ENCODE peak calls at places on chromosomes 12 and 14, in eight cellular contexts. One of them, this sample, is unnamed.

GRCh38 chr14:65496178-65496993 is 83.9 kb downstream of the FUT8 start:
- DNase-seq in iPS-NIHi11: no peak
- DNase-seq in HT-29: no peak
- DNase-seq in stimulated activated CD8-positive, alpha-beta memory T cell treated with anti-CD3 and anti-CD28 coated beads, Interleukin-7, amount 100 ng/mL, for 1 hour: no peak
- DNase-seq in RPMI7951: peak; percentile 15
- DNase-seq in right atrium auricular region: no peak
- DNase-seq in epithelial cell of esophagus: peak; percentile 4
- DNase-seq in amygdala: no peak
- DNase-seq in this sample: no peak

GRCh38 chr12:102728506-102729242 is 188.4 kb downstream of the PAH start:
- DNase-seq in iPS-NIHi11: no peak
- DNase-seq in HT-29: no peak
- DNase-seq in stimulated activated CD8-positive, alpha-beta memory T cell treated with anti-CD3 and anti-CD28 coated beads, Interleukin-7, amount 100 ng/mL, for 1 hour: no peak
- DNase-seq in RPMI7951: no peak
- DNase-seq in right atrium auricular region: no peak
- DNase-seq in epithelial cell of esophagus: no peak
- DNase-seq in amygdala: no peak
- DNase-seq in this sample: no peak

GRCh38 chr12:114288071-114288470 is 117.9 kb downstream of the TBX5 start:
- DNase-seq in iPS-NIHi11: no peak
- DNase-seq in HT-29: no peak
- DNase-seq in stimulated activated CD8-positive, alpha-beta memory T cell treated with anti-CD3 and anti-CD28 coated beads, Interleukin-7, amount 100 ng/mL, for 1 hour: no peak
- DNase-seq in RPMI7951: peak; percentile 28
- DNase-seq in right atrium auricular region: no peak
- DNase-seq in epithelial cell of esophagus: no peak
- DNase-seq in amygdala: no peak
- DNase-seq in this sample: no peak

GRCh38 chr12:49279706-49280159 is 14.9 kb downstream of the TUBA1C start:
- DNase-seq in iPS-NIHi11: peak; percentile 60
- DNase-seq in HT-29: no peak
- DNase-seq in stimulated activated CD8-positive, alpha-beta memory T cell treated with anti-CD3 and anti-CD28 coated beads, Interleukin-7, amount 100 ng/mL, for 1 hour: no peak
- DNase-seq in RPMI7951: no peak
- DNase-seq in right atrium auricular region: no peak
- DNase-seq in epithelial cell of esophagus: peak; percentile 65
- DNase-seq in amygdala: no peak
- DNase-seq in this sample: no peak

GRCh38 chr14:89551432-89551831 is 134.4 kb upstream of the FOXN3 start:
- DNase-seq in iPS-NIHi11: no peak
- DNase-seq in HT-29: no peak
- DNase-seq in stimulated activated CD8-positive, alpha-beta memory T cell treated with anti-CD3 and anti-CD28 coated beads, Interleukin-7, amount 100 ng/mL, for 1 hour: no peak
- DNase-seq in RPMI7951: no peak
- DNase-seq in right atrium auricular region: no peak
- DNase-seq in epithelial cell of esophagus: no peak
- DNase-seq in amygdala: no peak
- DNase-seq in this sample: no peak

GRCh38 chr12:132178801-132179401 is 34.6 kb downstream of the NOC4L start:
- DNase-seq in iPS-NIHi11: no peak
- DNase-seq in HT-29: no peak
- DNase-seq in stimulated activated CD8-positive, alpha-beta memory T cell treated with anti-CD3 and anti-CD28 coated beads, Interleukin-7, amount 100 ng/mL, for 1 hour: no peak
- DNase-seq in RPMI7951: no peak
- DNase-seq in right atrium auricular region: no peak
- DNase-seq in epithelial cell of esophagus: no peak
- DNase-seq in amygdala: no peak
- DNase-seq in this sample: no peak

GRCh38 chr14:75821828-75822521 is 159.8 kb downstream of the TGFB3 start:
- DNase-seq in iPS-NIHi11: no peak
- DNase-seq in HT-29: peak; percentile 71
- DNase-seq in stimulated activated CD8-positive, alpha-beta memory T cell treated with anti-CD3 and anti-CD28 coated beads, Interleukin-7, amount 100 ng/mL, for 1 hour: no peak
- DNase-seq in RPMI7951: no peak
- DNase-seq in right atrium auricular region: no peak
- DNase-seq in epithelial cell of esophagus: peak; percentile 31
- DNase-seq in amygdala: no peak
- DNase-seq in this sample: no peak

GRCh38 chr14:33123281-33123680 is 184.6 kb downstream of the NPAS3 start:
- DNase-seq in iPS-NIHi11: no peak
- DNase-seq in HT-29: no peak
- DNase-seq in stimulated activated CD8-positive, alpha-beta memory T cell treated with anti-CD3 and anti-CD28 coated beads, Interleukin-7, amount 100 ng/mL, for 1 hour: no peak
- DNase-seq in RPMI7951: no peak
- DNase-seq in right atrium auricular region: no peak
- DNase-seq in epithelial cell of esophagus: no peak
- DNase-seq in amygdala: no peak
- DNase-seq in this sample: no peak

GRCh38 chr12:45247589-45247988 is 31.7 kb downstream of the ANO6 start:
- DNase-seq in iPS-NIHi11: no peak
- DNase-seq in HT-29: no peak
- DNase-seq in stimulated activated CD8-positive, alpha-beta memory T cell treated with anti-CD3 and anti-CD28 coated beads, Interleukin-7, amount 100 ng/mL, for 1 hour: no peak
- DNase-seq in RPMI7951: no peak
- DNase-seq in right atrium auricular region: no peak
- DNase-seq in epithelial cell of esophagus: no peak
- DNase-seq in amygdala: no peak
- DNase-seq in this sample: no peak

GRCh38 chr14:34180428-34180827 is 229.6 kb upstream of the EGLN3 start:
- DNase-seq in iPS-NIHi11: no peak
- DNase-seq in HT-29: peak; percentile 23
- DNase-seq in stimulated activated CD8-positive, alpha-beta memory T cell treated with anti-CD3 and anti-CD28 coated beads, Interleukin-7, amount 100 ng/mL, for 1 hour: no peak
- DNase-seq in RPMI7951: no peak
- DNase-seq in right atrium auricular region: no peak
- DNase-seq in epithelial cell of esophagus: no peak
- DNase-seq in amygdala: no peak
- DNase-seq in this sample: no peak

GRCh38 chr12:75813066-75813465 is 218.5 kb downstream of the PHLDA1 start:
- DNase-seq in iPS-NIHi11: no peak
- DNase-seq in HT-29: no peak
- DNase-seq in stimulated activated CD8-positive, alpha-beta memory T cell treated with anti-CD3 and anti-CD28 coated beads, Interleukin-7, amount 100 ng/mL, for 1 hour: no peak
- DNase-seq in RPMI7951: no peak
- DNase-seq in right atrium auricular region: no peak
- DNase-seq in epithelial cell of esophagus: no peak
- DNase-seq in amygdala: no peak
- DNase-seq in this sample: no peak